ENCODE peak calls at places on chromosomes 7 and 10, in eight cellular contexts. One of them, this sample, is unnamed.

GRCh38 chr10:100811261-100811660 is 65.9 kb downstream of the PAX2 start:
- DNase-seq in fibroblast of lung: no peak
- DNase-seq in left ventricle myocardium inferior: no peak
- DNase-seq in dorsolateral prefrontal cortex: no peak
- DNase-seq in psoas muscle: no peak
- DNase-seq in cardiac muscle cell: no peak
- DNase-seq in AG04450: no peak
- DNase-seq in CD8-positive, alpha-beta T cell: no peak
- DNase-seq in this sample: no peak

GRCh38 chr7:44824894-44825526 is 22.9 kb downstream of the H2AZ2 start:
- DNase-seq in fibroblast of lung: no peak
- DNase-seq in left ventricle myocardium inferior: no peak
- DNase-seq in dorsolateral prefrontal cortex: no peak
- DNase-seq in psoas muscle: no peak
- DNase-seq in cardiac muscle cell: no peak
- DNase-seq in AG04450: no peak
- DNase-seq in CD8-positive, alpha-beta T cell: no peak
- DNase-seq in this sample: no peak

GRCh38 chr7:99579956-99580777 is 17.9 kb upstream of the TMEM225B start:
- DNase-seq in fibroblast of lung: peak
- DNase-seq in left ventricle myocardium inferior: peak
- DNase-seq in dorsolateral prefrontal cortex: no peak
- DNase-seq in psoas muscle: peak
- DNase-seq in cardiac muscle cell: peak
- DNase-seq in AG04450: no peak
- DNase-seq in CD8-positive, alpha-beta T cell: peak
- DNase-seq in this sample: peak

GRCh38 chr7:47100815-47101435 is 481.0 kb downstream of the TNS3 start:
- DNase-seq in fibroblast of lung: peak
- DNase-seq in left ventricle myocardium inferior: peak
- DNase-seq in dorsolateral prefrontal cortex: no peak
- DNase-seq in psoas muscle: no peak
- DNase-seq in cardiac muscle cell: peak
- DNase-seq in AG04450: no peak
- DNase-seq in CD8-positive, alpha-beta T cell: no peak
- DNase-seq in this sample: peak

GRCh38 chr10:85791846-85792532 is 574.6 kb downstream of the GRID1 start:
- DNase-seq in fibroblast of lung: no peak
- DNase-seq in left ventricle myocardium inferior: no peak
- DNase-seq in dorsolateral prefrontal cortex: no peak
- DNase-seq in psoas muscle: peak
- DNase-seq in cardiac muscle cell: peak
- DNase-seq in AG04450: no peak
- DNase-seq in CD8-positive, alpha-beta T cell: no peak
- DNase-seq in this sample: no peak

GRCh38 chr7:40330408-40330807 is 195.6 kb downstream of the SUGCT start:
- DNase-seq in fibroblast of lung: no peak
- DNase-seq in left ventricle myocardium inferior: no peak
- DNase-seq in dorsolateral prefrontal cortex: no peak
- DNase-seq in psoas muscle: no peak
- DNase-seq in cardiac muscle cell: no peak
- DNase-seq in AG04450: no peak
- DNase-seq in CD8-positive, alpha-beta T cell: no peak
- DNase-seq in this sample: no peak

GRCh38 chr7:103524042-103524907 is 78.3 kb upstream of the SLC26A5 start:
- DNase-seq in fibroblast of lung: peak
- DNase-seq in left ventricle myocardium inferior: no peak
- DNase-seq in dorsolateral prefrontal cortex: peak
- DNase-seq in psoas muscle: no peak
- DNase-seq in cardiac muscle cell: peak
- DNase-seq in AG04450: peak
- DNase-seq in CD8-positive, alpha-beta T cell: no peak
- DNase-seq in this sample: peak

GRCh38 chr7:46881507-46882127 is 700.3 kb downstream of the TNS3 start:
- DNase-seq in fibroblast of lung: no peak
- DNase-seq in left ventricle myocardium inferior: no peak
- DNase-seq in dorsolateral prefrontal cortex: no peak
- DNase-seq in psoas muscle: no peak
- DNase-seq in cardiac muscle cell: no peak
- DNase-seq in AG04450: no peak
- DNase-seq in CD8-positive, alpha-beta T cell: no peak
- DNase-seq in this sample: peak

GRCh38 chr10:15504101-15504840 is 133.2 kb upstream of the FAM171A1 start:
- DNase-seq in fibroblast of lung: peak
- DNase-seq in left ventricle myocardium inferior: no peak
- DNase-seq in dorsolateral prefrontal cortex: no peak
- DNase-seq in psoas muscle: no peak
- DNase-seq in cardiac muscle cell: no peak
- DNase-seq in AG04450: no peak
- DNase-seq in CD8-positive, alpha-beta T cell: no peak
- DNase-seq in this sample: no peak

GRCh38 chr10:49508654-49509053 is 30.3 kb downstream of the ERCC6 start:
- DNase-seq in fibroblast of lung: no peak
- DNase-seq in left ventricle myocardium inferior: no peak
- DNase-seq in dorsolateral prefrontal cortex: no peak
- DNase-seq in psoas muscle: no peak
- DNase-seq in cardiac muscle cell: no peak
- DNase-seq in AG04450: no peak
- DNase-seq in CD8-positive, alpha-beta T cell: no peak
- DNase-seq in this sample: no peak

GRCh38 chr10:58511765-58512469 is 755 bp upstream of the BICC1 start:
- DNase-seq in fibroblast of lung: no peak
- DNase-seq in left ventricle myocardium inferior: peak
- DNase-seq in dorsolateral prefrontal cortex: no peak
- DNase-seq in psoas muscle: peak
- DNase-seq in cardiac muscle cell: peak
- DNase-seq in AG04450: no peak
- DNase-seq in CD8-positive, alpha-beta T cell: no peak
- DNase-seq in this sample: no peak

GRCh38 chr7:94067506-94067905 is 63.4 kb upstream of the BET1 start:
- DNase-seq in fibroblast of lung: no peak
- DNase-seq in left ventricle myocardium inferior: no peak
- DNase-seq in dorsolateral prefrontal cortex: no peak
- DNase-seq in psoas muscle: no peak
- DNase-seq in cardiac muscle cell: no peak
- DNase-seq in AG04450: no peak
- DNase-seq in CD8-positive, alpha-beta T cell: no peak
- DNase-seq in this sample: no peak

GRCh38 chr10:21508987-21509334 is 16.5 kb downstream of the SKIDA1 start:
- DNase-seq in fibroblast of lung: no peak
- DNase-seq in left ventricle myocardium inferior: no peak
- DNase-seq in dorsolateral prefrontal cortex: no peak
- DNase-seq in psoas muscle: no peak
- DNase-seq in cardiac muscle cell: peak
- DNase-seq in AG04450: no peak
- DNase-seq in CD8-positive, alpha-beta T cell: no peak
- DNase-seq in this sample: no peak

GRCh38 chr10:4765428-4765827 is 60.6 kb upstream of the AKR1E2 start:
- DNase-seq in fibroblast of lung: peak
- DNase-seq in left ventricle myocardium inferior: no peak
- DNase-seq in dorsolateral prefrontal cortex: no peak
- DNase-seq in psoas muscle: no peak
- DNase-seq in cardiac muscle cell: no peak
- DNase-seq in AG04450: no peak
- DNase-seq in CD8-positive, alpha-beta T cell: no peak
- DNase-seq in this sample: peak

GRCh38 chr10:4767033-4767814 is 58.8 kb upstream of the AKR1E2 start:
- DNase-seq in fibroblast of lung: peak
- DNase-seq in left ventricle myocardium inferior: no peak
- DNase-seq in dorsolateral prefrontal cortex: no peak
- DNase-seq in psoas muscle: no peak
- DNase-seq in cardiac muscle cell: peak
- DNase-seq in AG04450: no peak
- DNase-seq in CD8-positive, alpha-beta T cell: no peak
- DNase-seq in this sample: peak

GRCh38 chr10:4766449-4766848 is 59.6 kb upstream of the AKR1E2 start:
- DNase-seq in fibroblast of lung: peak
- DNase-seq in left ventricle myocardium inferior: no peak
- DNase-seq in dorsolateral prefrontal cortex: no peak
- DNase-seq in psoas muscle: no peak
- DNase-seq in cardiac muscle cell: no peak
- DNase-seq in AG04450: no peak
- DNase-seq in CD8-positive, alpha-beta T cell: no peak
- DNase-seq in this sample: no peak

GRCh38 chr10:4763960-4764428 is 62.0 kb upstream of the AKR1E2 start:
- DNase-seq in fibroblast of lung: peak
- DNase-seq in left ventricle myocardium inferior: no peak
- DNase-seq in dorsolateral prefrontal cortex: no peak
- DNase-seq in psoas muscle: no peak
- DNase-seq in cardiac muscle cell: no peak
- DNase-seq in AG04450: peak
- DNase-seq in CD8-positive, alpha-beta T cell: no peak
- DNase-seq in this sample: peak

DNA sequence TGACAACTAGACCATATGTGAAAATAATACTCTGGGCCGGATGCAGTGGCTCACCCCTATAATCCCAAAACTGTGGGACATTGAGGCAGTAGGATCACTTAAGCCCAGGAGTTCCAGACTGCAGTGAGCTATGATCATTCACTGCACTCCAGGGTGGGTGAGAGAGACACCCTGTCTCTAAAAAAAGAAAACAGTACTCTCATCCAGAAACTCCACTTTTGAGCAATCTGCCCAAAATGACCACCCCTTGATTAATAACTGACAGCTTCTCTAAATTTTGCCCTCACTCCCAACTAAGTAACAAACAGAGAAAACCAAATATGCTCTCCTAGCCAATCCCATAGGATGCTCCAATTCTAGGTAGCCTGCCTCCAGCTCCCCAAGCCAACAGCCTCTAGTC is 62.5 kb upstream of the AKR1E2 start:
- DNase-seq in fibroblast of lung: no peak
- DNase-seq in left ventricle myocardium inferior: no peak
- DNase-seq in dorsolateral prefrontal cortex: no peak
- DNase-seq in psoas muscle: no peak
- DNase-seq in cardiac muscle cell: no peak
- DNase-seq in AG04450: no peak
- DNase-seq in CD8-positive, alpha-beta T cell: no peak
- DNase-seq in this sample: no peak
- H3K27ac ChIP-seq in fibroblast of lung: peak
- H3K27ac ChIP-seq in left ventricle myocardium inferior: no peak
- H3K27ac ChIP-seq in dorsolateral prefrontal cortex: no peak
- H3K27ac ChIP-seq in psoas muscle: peak
- H3K27ac ChIP-seq in cardiac muscle cell: no peak
- H3K27ac ChIP-seq in AG04450: peak
- H3K27ac ChIP-seq in CD8-positive, alpha-beta T cell: no peak
- H3K27ac ChIP-seq in this sample: peak

GRCh38 chr7:131302876-131303707 is 24.6 kb upstream of the MKLN1 start:
- DNase-seq in fibroblast of lung: peak
- DNase-seq in left ventricle myocardium inferior: peak
- DNase-seq in dorsolateral prefrontal cortex: peak
- DNase-seq in psoas muscle: no peak
- DNase-seq in cardiac muscle cell: no peak
- DNase-seq in AG04450: no peak
- DNase-seq in CD8-positive, alpha-beta T cell: peak
- DNase-seq in this sample: peak
- H3K27ac ChIP-seq in fibroblast of lung: no peak
- H3K27ac ChIP-seq in left ventricle myocardium inferior: peak
- H3K27ac ChIP-seq in dorsolateral prefrontal cortex: no peak
- H3K27ac ChIP-seq in psoas muscle: no peak
- H3K27ac ChIP-seq in cardiac muscle cell: no peak
- H3K27ac ChIP-seq in AG04450: no peak
- H3K27ac ChIP-seq in CD8-positive, alpha-beta T cell: no peak
- H3K27ac ChIP-seq in this sample: no peak

DNA sequence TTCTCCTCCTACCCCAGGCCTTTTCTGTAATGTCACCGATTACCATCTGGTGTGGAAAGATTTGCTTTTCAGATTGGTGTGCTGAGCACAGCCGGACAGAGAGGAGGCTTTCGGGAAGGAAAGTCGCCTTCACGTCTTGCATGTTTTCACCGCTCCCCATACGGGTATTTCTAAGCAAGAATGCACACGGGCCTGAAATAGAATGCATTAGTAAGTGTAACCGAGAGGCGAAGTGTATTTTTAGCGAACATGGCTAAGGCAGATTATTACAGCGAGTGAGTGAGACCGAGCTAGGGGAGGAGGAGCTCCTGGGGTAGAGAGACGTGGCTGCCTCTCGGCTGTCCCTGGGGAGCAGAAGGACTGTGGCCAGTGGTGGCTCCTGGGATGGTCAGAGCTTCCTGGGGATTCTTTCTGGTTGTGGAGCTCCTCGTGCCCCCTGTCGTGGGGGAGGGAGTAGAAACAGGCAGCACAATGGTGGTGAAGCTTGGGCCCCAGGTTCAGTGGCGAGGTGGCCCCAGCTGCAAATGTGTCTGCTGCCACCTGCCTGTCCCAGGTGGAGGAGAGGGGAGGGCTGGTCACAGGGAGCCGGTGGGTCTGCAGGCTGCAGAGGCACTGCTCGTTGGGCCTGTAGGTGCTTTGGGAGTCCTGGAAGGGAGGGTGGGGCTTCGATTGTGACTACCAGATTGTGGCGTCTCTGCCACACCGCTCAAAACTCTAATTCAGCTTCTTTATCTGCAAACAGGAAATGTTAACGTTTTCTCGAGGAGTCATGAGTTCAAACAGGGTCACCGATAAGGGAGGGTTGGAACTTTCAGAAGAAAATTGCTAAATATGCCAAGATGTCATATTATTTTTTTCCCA is 135.8 kb downstream of the CAMK1D start:
- DNase-seq in fibroblast of lung: no peak
- DNase-seq in left ventricle myocardium inferior: peak
- DNase-seq in dorsolateral prefrontal cortex: no peak
- DNase-seq in psoas muscle: no peak
- DNase-seq in cardiac muscle cell: peak
- DNase-seq in AG04450: no peak
- DNase-seq in CD8-positive, alpha-beta T cell: peak
- DNase-seq in this sample: no peak
- H3K27ac ChIP-seq in fibroblast of lung: no peak
- H3K27ac ChIP-seq in left ventricle myocardium inferior: peak
- H3K27ac ChIP-seq in dorsolateral prefrontal cortex: peak
- H3K27ac ChIP-seq in psoas muscle: peak
- H3K27ac ChIP-seq in cardiac muscle cell: peak
- H3K27ac ChIP-seq in AG04450: no peak
- H3K27ac ChIP-seq in CD8-positive, alpha-beta T cell: no peak
- H3K27ac ChIP-seq in this sample: no peak

GRCh38 chr7:64793106-64793755 is 997 bp upstream of the ZNF138 start:
- DNase-seq in fibroblast of lung: no peak
- DNase-seq in left ventricle myocardium inferior: no peak
- DNase-seq in dorsolateral prefrontal cortex: no peak
- DNase-seq in psoas muscle: no peak
- DNase-seq in cardiac muscle cell: no peak
- DNase-seq in AG04450: no peak
- DNase-seq in CD8-positive, alpha-beta T cell: no peak
- DNase-seq in this sample: no peak

GRCh38 chr7:64794171-64794844 is at the start of gene ZNF138:
- DNase-seq in fibroblast of lung: peak
- DNase-seq in left ventricle myocardium inferior: peak
- DNase-seq in dorsolateral prefrontal cortex: peak
- DNase-seq in psoas muscle: peak
- DNase-seq in cardiac muscle cell: peak
- DNase-seq in AG04450: peak
- DNase-seq in CD8-positive, alpha-beta T cell: peak
- DNase-seq in this sample: peak

DNA sequence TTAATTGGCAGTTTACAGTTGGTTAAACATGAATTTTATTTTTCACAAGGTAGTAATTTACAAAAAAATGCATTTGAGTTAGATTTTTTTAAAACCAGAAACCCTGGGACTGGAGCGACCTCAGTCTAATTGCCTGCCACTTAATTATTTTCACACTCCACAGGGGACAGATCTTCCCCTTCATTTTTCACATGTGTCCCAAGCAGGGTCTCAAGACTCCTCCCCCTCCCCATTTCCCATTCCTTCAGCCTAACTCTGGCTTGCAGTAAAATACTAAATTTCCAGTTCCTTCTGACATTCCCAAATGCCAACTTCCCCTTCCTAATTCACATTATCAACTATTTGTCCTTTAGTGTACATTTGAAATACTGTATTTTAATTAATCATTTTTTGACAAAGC is 948 bp downstream of the ZNF138 start:
- DNase-seq in fibroblast of lung: no peak
- DNase-seq in left ventricle myocardium inferior: no peak
- DNase-seq in dorsolateral prefrontal cortex: no peak
- DNase-seq in psoas muscle: no peak
- DNase-seq in cardiac muscle cell: no peak
- DNase-seq in AG04450: no peak
- DNase-seq in CD8-positive, alpha-beta T cell: no peak
- DNase-seq in this sample: no peak
- H3K27ac ChIP-seq in fibroblast of lung: peak
- H3K27ac ChIP-seq in left ventricle myocardium inferior: no peak
- H3K27ac ChIP-seq in dorsolateral prefrontal cortex: no peak
- H3K27ac ChIP-seq in psoas muscle: peak
- H3K27ac ChIP-seq in cardiac muscle cell: no peak
- H3K27ac ChIP-seq in AG04450: no peak
- H3K27ac ChIP-seq in CD8-positive, alpha-beta T cell: peak
- H3K27ac ChIP-seq in this sample: no peak